ENCODE peak calls at places on chromosomes 7 and 10, in ten cellular contexts. O is upper lobe of left lung, C is GM12891, M is uterus, I is prostate gland, A is stomach, K is IMR-90, G is heart left ventricle, U is GM12892, J is adrenal gland. P is an unnamed sample.

GRCh38 chr7:65477326-65477725 is 103.7 kb downstream of the ZNF92 start:
- DNase-seq in O (no peak), C (no peak), M (no peak), I (no peak), A (no peak), K (peak), G (no peak), U (no peak), J (peak), P (no peak)

GRCh38 chr7:34662058-34662457 is 4.0 kb downstream of the NPSR1 start:
- DNase-seq in O (no peak), C (no peak), M (no peak), I (no peak), A (no peak), K (no peak), G (no peak), U (no peak), J (no peak), P (no peak)

GRCh38 chr7:151876112-151876898 is 610 bp downstream of the PRKAG2 start:
- DNase-seq in O (peak), C (peak), M (peak), I (peak), A (peak), K (no peak), G (peak), U (no peak), J (peak), P (no peak)

GRCh38 chr10:91006001-91006751 is 85.3 kb upstream of the ANKRD1 start:
- DNase-seq in O (no peak), C (no peak), M (peak), I (peak), A (peak), K (peak), G (peak), U (no peak), J (peak), P (no peak)

GRCh38 chr10:63887026-63887589 is 365.9 kb downstream of the REEP3 start:
- DNase-seq in O (peak), C (no peak), M (no peak), I (no peak), A (no peak), K (no peak), G (no peak), U (no peak), J (peak), P (no peak)

GRCh38 chr10:129626801-129627434 is 159.9 kb downstream of the MGMT start:
- DNase-seq in O (peak), C (no peak), M (no peak), I (no peak), A (no peak), K (peak), G (no peak), U (no peak), J (no peak), P (peak)

GRCh38 chr10:30002438-30003266 is 56.7 kb downstream of the JCAD start:
- DNase-seq in O (no peak), C (peak), M (peak), I (peak), A (peak), K (peak), G (peak), U (peak), J (peak), P (no peak)

GRCh38 chr10:74500806-74501205 is 325.6 kb upstream of the KAT6B start:
- DNase-seq in O (no peak), C (no peak), M (no peak), I (no peak), A (no peak), K (peak), G (no peak), U (no peak), J (no peak), P (no peak)

GRCh38 chr7:72217151-72217550 is 195.0 kb downstream of the CALN1 start:
- DNase-seq in O (no peak), C (no peak), M (no peak), I (no peak), A (no peak), K (no peak), G (no peak), U (no peak), J (peak), P (no peak)

GRCh38 chr10:133460208-133460769 is 6.5 kb downstream of the SCART1 start:
- DNase-seq in O (no peak), C (no peak), M (no peak), I (no peak), A (no peak), K (no peak), G (no peak), U (no peak), J (no peak), P (peak)

GRCh38 chr7:41149576-41149975 is 553.3 kb downstream of the INHBA start:
- DNase-seq in O (peak), C (no peak), M (no peak), I (no peak), A (no peak), K (no peak), G (no peak), U (no peak), J (no peak), P (no peak)

GRCh38 chr10:45457487-45457886 is 83.5 kb downstream of the ALOX5 start:
- DNase-seq in O (no peak), C (no peak), M (no peak), I (no peak), A (no peak), K (no peak), G (no peak), U (no peak), J (no peak), P (no peak)

GRCh38 chr10:114413398-114413797 is 9.1 kb upstream of the AFAP1L2 start:
- DNase-seq in O (no peak), C (no peak), M (no peak), I (peak), A (peak), K (no peak), G (peak), U (no peak), J (peak), P (no peak)

GRCh38 chr10:77849039-77849664 is 77.4 kb downstream of the DLG5 start:
- DNase-seq in O (no peak), C (no peak), M (no peak), I (no peak), A (no peak), K (no peak), G (no peak), U (no peak), J (no peak), P (no peak)

GRCh38 chr10:67036808-67037207 is 111.0 kb downstream of the LRRTM3 start:
- DNase-seq in O (no peak), C (no peak), M (no peak), I (no peak), A (no peak), K (no peak), G (no peak), U (no peak), J (no peak), P (no peak)

GRCh38 chr7:139231513-139232376 is 708 bp downstream of the UBN2 start:
- DNase-seq in O (peak), C (peak), M (peak), I (peak), A (peak), K (peak), G (peak), U (peak), J (peak), P (no peak)

GRCh38 chr10:124680675-124681074 is 63.5 kb downstream of the FAM53B start:
- DNase-seq in O (no peak), C (no peak), M (no peak), I (no peak), A (no peak), K (peak), G (peak), U (no peak), J (peak), P (no peak)

GRCh38 chr10:14530465-14530864 is 199.7 kb upstream of the FRMD4A start:
- DNase-seq in O (no peak), C (no peak), M (no peak), I (no peak), A (no peak), K (peak), G (no peak), U (no peak), J (no peak), P (no peak)

GRCh38 chr10:94416896-94417295 is 14.6 kb downstream of the TBC1D12 start:
- DNase-seq in O (no peak), C (no peak), M (no peak), I (no peak), A (no peak), K (no peak), G (no peak), U (no peak), J (no peak), P (no peak)

DNA sequence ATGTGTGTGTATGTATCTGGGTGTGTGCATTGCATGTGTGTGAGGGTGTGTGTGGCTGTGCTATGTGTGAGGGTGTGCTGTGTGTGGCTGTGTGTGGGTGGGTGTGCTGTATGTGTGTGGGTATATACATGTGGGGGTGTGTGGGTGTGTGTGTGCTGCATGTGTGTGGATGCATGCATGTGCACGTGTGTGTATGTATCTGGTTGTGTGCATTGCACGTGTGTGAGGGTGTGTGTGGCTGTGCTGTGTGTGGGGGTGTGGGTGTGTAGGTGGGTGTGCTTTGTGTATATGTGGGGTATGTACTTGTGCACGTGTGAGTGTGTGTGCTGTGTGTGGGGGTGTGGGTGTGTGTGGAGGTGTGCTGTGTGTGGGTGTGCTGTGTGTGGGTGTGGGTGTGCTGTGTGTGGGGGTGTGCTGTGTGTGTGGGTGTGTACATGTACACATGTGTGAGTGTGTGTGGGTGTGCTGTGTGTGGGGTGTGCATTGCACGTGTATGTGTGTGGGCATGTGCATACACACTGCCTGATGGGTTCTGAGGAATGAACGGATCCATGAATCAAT is 579.8 kb downstream of the PTPRN2 start:
- DNase-seq in O (no peak), C (no peak), M (no peak), I (no peak), A (no peak), K (no peak), G (no peak), U (no peak), J (no peak), P (no peak)
- TF ChIP-seq POLR2A in O (no peak), C (no peak), M (no peak), I (no peak), A (no peak), K (no peak), G (no peak), U (no peak), J (no peak), P (no peak)

DNA sequence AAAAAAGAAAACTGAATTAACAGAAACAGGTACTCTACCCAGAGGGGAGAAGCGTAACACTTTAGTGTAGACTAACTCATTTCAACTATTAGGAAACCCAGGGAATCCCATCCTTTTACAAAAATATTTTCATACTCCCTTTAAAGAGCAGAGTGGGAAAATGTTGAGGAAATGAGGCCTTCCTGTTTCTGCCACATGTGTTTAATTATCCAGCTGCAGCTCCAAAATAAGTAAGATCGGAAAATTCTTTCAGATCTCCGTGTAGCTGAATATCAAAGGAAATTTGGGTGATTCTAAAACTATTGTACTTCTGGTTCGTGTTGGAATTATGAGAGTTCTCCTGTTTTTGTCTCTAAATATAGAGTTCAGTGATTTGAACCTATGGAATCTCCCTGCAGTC is 58.0 kb upstream of the CAV2 start:
- DNase-seq in O (no peak), C (no peak), M (no peak), I (no peak), A (no peak), K (peak), G (no peak), U (no peak), J (no peak), P (no peak)
- TF ChIP-seq POLR2A in O (no peak), C (no peak), M (no peak), I (no peak), A (no peak), K (no peak), G (no peak), U (no peak), J (no peak), P (no peak)

DNA sequence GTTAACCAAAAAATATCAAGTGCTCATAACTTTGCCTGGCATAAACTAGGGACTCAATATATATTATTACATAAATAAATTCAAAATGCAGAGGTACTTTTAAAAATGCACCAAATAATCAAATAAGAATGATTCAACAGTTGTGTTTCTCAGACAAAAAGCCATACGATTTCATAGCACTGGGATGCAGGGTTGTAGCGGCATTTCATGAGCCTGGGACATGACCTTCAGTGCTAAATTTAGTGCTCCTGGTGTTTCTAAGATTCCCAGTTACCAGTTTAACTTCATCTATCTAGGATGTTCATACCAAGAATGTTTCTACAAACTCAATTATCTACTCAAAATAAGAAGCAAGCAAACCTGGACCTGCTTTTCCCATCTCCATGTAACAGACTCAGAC is 4.0 kb downstream of the JAZF1 start:
- DNase-seq in O (no peak), C (no peak), M (no peak), I (no peak), A (no peak), K (no peak), G (no peak), U (no peak), J (no peak), P (no peak)
- TF ChIP-seq POLR2A in O (no peak), C (no peak), M (no peak), I (no peak), A (no peak), K (no peak), G (no peak), U (no peak), J (no peak), P (no peak)

DNA sequence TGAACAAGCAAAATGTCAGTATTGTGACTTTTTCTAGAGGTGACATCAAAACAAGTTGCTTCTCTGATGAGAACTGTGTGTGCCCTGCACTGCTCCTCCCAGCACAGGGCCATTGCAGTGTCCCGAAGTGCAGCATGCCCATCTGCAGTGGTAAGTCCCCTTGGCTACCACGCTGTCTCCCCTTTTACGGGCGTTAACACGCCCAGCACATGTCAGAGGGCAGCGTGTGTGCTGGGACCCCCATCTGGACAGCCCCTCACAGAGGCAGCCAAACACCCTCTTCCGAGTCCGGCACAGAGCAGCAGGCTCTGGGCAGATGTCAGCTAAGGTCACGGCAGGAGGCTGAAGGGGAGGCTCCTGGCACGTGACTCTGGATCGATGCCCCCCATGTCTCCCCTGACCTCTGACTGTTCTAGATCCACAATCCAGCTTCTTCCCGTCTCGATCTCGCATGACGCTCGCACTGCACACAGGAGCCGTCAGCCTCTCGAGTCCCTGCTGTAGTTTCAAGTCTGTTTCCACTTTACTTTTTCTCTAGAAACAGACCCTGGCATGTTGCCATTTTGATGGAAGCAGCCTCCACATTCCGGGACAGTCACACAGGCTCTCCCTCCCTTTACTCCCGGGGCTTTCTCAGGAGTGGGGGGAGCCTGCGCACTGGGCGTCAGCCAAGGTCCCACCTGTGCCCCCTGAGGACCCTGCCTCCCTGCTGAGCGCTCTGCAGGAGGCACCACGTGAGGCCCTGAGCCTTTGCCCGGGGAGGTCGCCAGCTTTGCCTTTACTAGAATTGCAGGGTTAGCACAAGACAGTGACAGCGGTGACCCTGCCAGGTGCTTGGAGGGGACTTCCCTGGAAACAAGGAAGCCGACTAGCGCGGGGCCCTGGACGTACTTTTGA is 133.8 kb downstream of the TCERG1L start:
- DNase-seq in O (no peak), C (no peak), M (no peak), I (peak), A (peak), K (no peak), G (no peak), U (no peak), J (no peak), P (peak)
- TF ChIP-seq POLR2A in O (no peak), C (no peak), M (no peak), I (no peak), A (no peak), K (no peak), G (no peak), U (no peak), J (no peak), P (no peak)

GRCh38 chr10:6164271-6165095 is 38.2 kb upstream of the PFKFB3 start:
- DNase-seq in O (no peak), C (no peak), M (no peak), I (no peak), A (no peak), K (no peak), G (no peak), U (no peak), J (peak), P (peak)

GRCh38 chr10:6165221-6165725 is 37.5 kb upstream of the PFKFB3 start:
- DNase-seq in O (no peak), C (no peak), M (no peak), I (no peak), A (no peak), K (no peak), G (no peak), U (no peak), J (no peak), P (no peak)

GRCh38 chr10:6162589-6163356 is 40.0 kb upstream of the PFKFB3 start:
- DNase-seq in O (no peak), C (no peak), M (peak), I (no peak), A (no peak), K (no peak), G (peak), U (no peak), J (peak), P (no peak)

GRCh38 chr10:6161913-6162312 is 40.8 kb upstream of the PFKFB3 start:
- DNase-seq in O (no peak), C (no peak), M (no peak), I (no peak), A (no peak), K (no peak), G (no peak), U (no peak), J (no peak), P (no peak)

DNA sequence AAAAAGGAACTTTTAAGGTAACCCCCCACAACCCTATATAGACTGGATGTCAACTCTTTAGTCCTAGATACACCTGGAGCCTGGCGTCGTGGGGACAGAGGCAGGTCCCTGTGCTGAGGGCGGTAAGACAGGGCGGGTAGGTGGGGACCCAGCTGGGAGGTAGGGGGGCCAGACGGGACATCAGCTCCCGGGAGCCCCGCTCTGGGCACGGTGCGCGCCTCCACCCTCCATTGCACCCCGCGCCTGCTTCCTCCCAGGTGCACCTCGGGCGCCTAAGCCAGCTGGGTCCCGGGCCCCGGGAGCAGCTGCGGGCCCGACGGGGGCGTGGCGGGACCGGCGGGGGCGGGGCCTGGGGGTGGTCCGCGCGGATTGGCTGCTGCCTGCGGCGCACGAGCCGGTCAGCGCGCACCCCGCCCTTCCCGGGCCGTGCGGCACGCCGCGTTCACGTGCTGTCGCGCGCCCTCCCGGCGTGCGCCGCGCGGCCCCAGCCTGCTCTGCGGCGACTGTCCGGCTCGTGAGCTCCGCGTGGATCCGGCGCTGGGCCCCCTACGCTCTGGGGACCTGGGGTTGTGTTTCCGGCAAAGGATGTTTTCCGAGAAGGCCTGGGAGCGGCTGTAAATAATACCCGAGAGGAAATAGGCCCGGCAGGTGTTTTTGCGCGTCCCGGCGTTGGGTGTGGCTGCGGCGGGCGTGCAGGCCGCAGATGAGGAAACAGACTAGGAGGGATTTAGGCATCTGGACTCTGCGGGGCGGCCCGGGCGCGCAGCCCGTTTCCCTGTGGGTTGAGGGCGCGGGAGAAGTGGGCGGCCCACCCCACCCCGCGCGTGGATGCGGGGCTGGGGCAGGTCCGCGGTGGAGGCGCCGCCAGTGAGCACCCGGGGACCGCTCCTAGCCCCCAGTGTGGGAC is 39.1 kb upstream of the PFKFB3 start:
- DNase-seq in O (peak), C (peak), M (peak), I (peak), A (peak), K (peak), G (peak), U (peak), J (peak), P (peak)
- TF ChIP-seq POLR2A in O (no peak), C (peak), M (peak), I (peak), A (peak), K (peak), G (no peak), U (peak), J (peak), P (no peak)